ENCODE peak calls at places on chromosomes 16 and 17, in eight cellular contexts. G is adipocyte; Z is HFFc6; R is NCI-H1048; I is stimulated activated CD4-positive, alpha-beta T cell treated with anti-CD3 and anti-CD28 coated beads, Interleukin-1b, Interleukin-23, amount 100 ng/mL, for 1 hour; V is AG04450; O is NAMALWA; E is glutamatergic neuron. H is an unnamed sample.

GRCh38 chr16:2515180-2515803 is 1.5 kb downstream of the ATP6V0C start:
- DNase-seq in O (peak; percentile 29), G (peak; percentile 36), R (no peak), E (no peak), I (no peak), Z (no peak), V (no peak), H (no peak)

GRCh38 chr16:88920618-88921602 is 54.5 kb upstream of the PABPN1L start:
- DNase-seq in O (no peak), R (no peak), G (peak; percentile 80), E (peak; percentile 48), Z (no peak), I (no peak), V (peak; percentile 13), H (no peak)

GRCh38 chr17:41919165-41919817 is 540 bp upstream of the ACLY start:
- DNase-seq in E (no peak), Z (no peak), V (no peak), I (no peak), G (peak; percentile 85), R (peak; percentile 28), O (no peak), H (peak; percentile 11)

GRCh38 chr17:76008208-76008607 is 7.6 kb downstream of the CDK3 start:
- DNase-seq in V (no peak), Z (no peak), I (no peak), R (no peak), E (no peak), O (no peak), G (no peak), H (no peak)

GRCh38 chr17:79612468-79613194 is 1.8 kb upstream of the RBFOX3 start:
- DNase-seq in I (no peak), V (no peak), G (peak; percentile 20), Z (no peak), O (peak; percentile 68), E (peak; percentile 82), R (peak; percentile 3), H (peak; percentile 18)

GRCh38 chr16:84836234-84836647 is 16.5 kb downstream of the CRISPLD2 start:
- DNase-seq in E (no peak), Z (peak; percentile 100), R (no peak), O (no peak), G (peak; percentile 98), V (peak; percentile 100), I (no peak), H (peak; percentile 99)

GRCh38 chr16:67537270-67537635 is 8.6 kb downstream of the RIPOR1 start:
- DNase-seq in R (no peak), V (no peak), Z (no peak), O (no peak), E (peak; percentile 45), G (peak; percentile 85), I (no peak), H (no peak)

GRCh38 chr16:66444049-66444481 is 17.0 kb downstream of the BEAN1 start:
- DNase-seq in G (no peak), R (no peak), E (no peak), Z (no peak), I (no peak), V (no peak), O (no peak), H (no peak)

GRCh38 chr17:27878776-27879562 is 14.2 kb downstream of the LYRM9 start:
- DNase-seq in R (no peak), Z (no peak), E (no peak), I (no peak), G (no peak), V (no peak), O (no peak), H (no peak)

GRCh38 chr17:80833952-80834895 is 157.4 kb upstream of the CHMP6 start:
- DNase-seq in I (no peak), V (no peak), E (no peak), R (no peak), G (peak; percentile 78), O (no peak), Z (peak; percentile 88), H (no peak)

GRCh38 chr17:29291163-29291752 is 2.7 kb downstream of the NUFIP2 start:
- DNase-seq in I (no peak), Z (peak; percentile 68), G (peak; percentile 91), E (no peak), R (no peak), V (peak; percentile 18), O (peak; percentile 91), H (peak; percentile 56)

GRCh38 chr17:5110816-5111215 is 862 bp downstream of the ZNF232 start:
- DNase-seq in R (no peak), E (no peak), I (no peak), V (no peak), G (peak; percentile 7), Z (no peak), O (peak; percentile 45), H (no peak)

GRCh38 chr17:81514485-81514734 is 1.8 kb upstream of the ACTG1 start:
- DNase-seq in R (no peak), Z (no peak), V (no peak), G (no peak), E (peak; percentile 68), I (no peak), O (no peak), H (no peak)

GRCh38 chr17:49756323-49756722 is 7.6 kb downstream of the FAM117A start:
- DNase-seq in O (no peak), E (no peak), R (no peak), I (no peak), G (no peak), Z (no peak), V (no peak), H (no peak)

GRCh38 chr17:64256913-64257807 is 5.9 kb downstream of the TEX2 start:
- DNase-seq in O (no peak), R (no peak), G (no peak), E (no peak), V (no peak), Z (no peak), I (no peak), H (no peak)

GRCh38 chr16:19095699-19096098 is 18.1 kb upstream of the ITPRIPL2 start:
- DNase-seq in G (no peak), O (no peak), E (no peak), R (no peak), Z (no peak), I (no peak), V (no peak), H (peak; percentile 38)

GRCh38 chr16:72309001-72309400 is 137.0 kb upstream of the PMFBP1 start:
- DNase-seq in G (no peak), V (no peak), O (no peak), E (no peak), Z (no peak), R (no peak), I (no peak), H (no peak)

GRCh38 chr16:67780847-67781547 is 25.4 kb downstream of the RANBP10 start:
- DNase-seq in V (no peak), E (no peak), Z (no peak), I (no peak), G (no peak), O (no peak), R (no peak), H (no peak)

GRCh38 chr16:12578001-12578400 is 225.7 kb downstream of the CPPED1 start:
- DNase-seq in E (no peak), R (no peak), I (no peak), O (no peak), Z (no peak), V (no peak), G (no peak), H (no peak)

GRCh38 chr17:18004345-18004744 is 31.7 kb downstream of the DRC3 start:
- DNase-seq in G (no peak), V (no peak), I (no peak), R (no peak), O (no peak), E (no peak), Z (no peak), H (no peak)

GRCh38 chr16:67169642-67170167 is 633 bp upstream of the NOL3 start:
- DNase-seq in Z (no peak), I (no peak), G (peak; percentile 53), E (peak; percentile 87), R (no peak), V (no peak), O (peak; percentile 63), H (no peak)

GRCh38 chr16:51994597-51994996 is 552.3 kb downstream of the TOX3 start:
- DNase-seq in V (no peak), Z (peak; percentile 3), O (no peak), I (no peak), G (no peak), E (no peak), R (peak; percentile 32), H (peak; percentile 68)

GRCh38 chr17:42112552-42113176 is at the start of gene DHX58:
- DNase-seq in I (peak; percentile 25), O (peak; percentile 94), R (peak; percentile 33), G (peak; percentile 93), Z (peak; percentile 73), V (peak; percentile 53), E (no peak), H (peak; percentile 68)

GRCh38 chr17:44400226-44400847 is 10.9 kb upstream of the ITGA2B start:
- DNase-seq in Z (peak; percentile 32), E (no peak), G (peak; percentile 60), O (peak; percentile 43), V (peak; percentile 7), I (no peak), R (no peak), H (no peak)

GRCh38 chr17:21149626-21150025 is 22.9 kb downstream of the DHRS7B start:
- DNase-seq in Z (no peak), G (no peak), I (no peak), E (no peak), R (no peak), V (no peak), O (no peak), H (no peak)

GRCh38 chr17:16301963-16302855 is 51.1 kb downstream of the CENPV start:
- DNase-seq in V (no peak), R (no peak), O (no peak), I (no peak), Z (no peak), G (no peak), E (no peak), H (no peak)

GRCh38 chr16:59773330-59773729 is 1039.2 kb upstream of the GOT2 start:
- DNase-seq in O (no peak), V (no peak), G (no peak), E (no peak), R (no peak), I (no peak), Z (no peak), H (no peak)

GRCh38 chr17:732788-733720 is 658 bp downstream of the TLCD3A start:
- DNase-seq in E (peak; percentile 49), O (no peak), V (no peak), Z (peak; percentile 30), R (no peak), I (no peak), G (peak; percentile 71), H (peak; percentile 25)

GRCh38 chr16:22890976-22891375 is 77.0 kb downstream of the HS3ST2 start:
- DNase-seq in I (no peak), R (no peak), O (no peak), Z (no peak), G (no peak), V (no peak), E (no peak), H (no peak)

GRCh38 chr17:64178011-64178825 is 48.3 kb upstream of the ERN1 start:
- DNase-seq in E (no peak), Z (no peak), G (no peak), R (no peak), O (no peak), V (no peak), I (no peak), H (no peak)

GRCh38 chr16:56068314-56068713 is 123.0 kb upstream of the GNAO1 start:
- DNase-seq in E (no peak), R (no peak), V (no peak), O (no peak), G (no peak), Z (no peak), I (no peak), H (no peak)

GRCh38 chr17:80103686-80104085 is 2.3 kb downstream of the GAA start:
- DNase-seq in R (no peak), I (no peak), O (no peak), Z (no peak), E (no peak), G (no peak), V (no peak), H (no peak)

GRCh38 chr17:50176559-50177471 is 11.0 kb downstream of the SGCA start:
- DNase-seq in G (peak; percentile 27), O (no peak), V (no peak), E (peak; percentile 15), R (no peak), I (no peak), Z (peak; percentile 26), H (no peak)

GRCh38 chr17:57354669-57355068 is 98.3 kb downstream of the MSI2 start:
- DNase-seq in E (no peak), O (peak; percentile 37), G (no peak), Z (no peak), I (no peak), R (no peak), V (no peak), H (no peak)

H was measured in RCC 7860.